ENCODE peak calls at places on chromosomes 7 and 10, in seven cellular contexts. J is GM23338, L is testis, X is heart left ventricle, T is uterus, W is PC-9, K is tibial artery. R is an unnamed sample. For H3K36me3 and H3K4me1, the result is how much of the 10 kb centered on the place peaks cover.

GRCh38 chr10:6218692-6219493 is 16.2 kb downstream of the PFKFB3 start:
- DNase-seq in K (no peak), W (no peak), T (no peak), J (no peak), L (no peak), X (no peak), R (peak)

GRCh38 chr10:31136951-31137885 is 105.6 kb upstream of the ZNF438 start:
- DNase-seq in L (no peak), J (no peak), T (no peak), W (no peak), K (no peak), X (no peak), R (no peak)

GRCh38 chr7:18505870-18506460 is 10.4 kb downstream of the HDAC9 start:
- DNase-seq in J (no peak), X (no peak), T (no peak), W (peak), L (no peak), K (no peak), R (no peak)

GRCh38 chr10:88687853-88688467 is 18.1 kb upstream of the LIPK start:
- DNase-seq in L (no peak), W (no peak), J (peak), K (no peak), X (no peak), T (no peak), R (no peak)

GRCh38 chr7:140059288-140060242 is 3.2 kb downstream of the PARP12 start:
- DNase-seq in W (peak), T (peak), J (no peak), X (peak), L (peak), K (peak), R (peak)

GRCh38 chr7:71414490-71414889 is 282.5 kb downstream of the GALNT17 start:
- DNase-seq in X (peak), L (peak), J (no peak), T (no peak), W (no peak), K (no peak), R (no peak)

GRCh38 chr10:47282005-47282656 is 17.9 kb upstream of the GDF10 start:
- DNase-seq in K (no peak), J (no peak), W (no peak), L (no peak), T (no peak), X (no peak), R (no peak)

GRCh38 chr7:77649950-77650349 is 46.3 kb upstream of the RSBN1L start:
- DNase-seq in W (no peak), J (peak), T (no peak), X (no peak), L (no peak), K (no peak), R (no peak)

GRCh38 chr10:67533376-67533775 is 162.6 kb downstream of the CTNNA3 start:
- DNase-seq in T (no peak), J (no peak), W (no peak), X (no peak), L (no peak), K (no peak), R (no peak)

GRCh38 chr10:89644691-89644966 is 413 bp downstream of the PANK1 start:
- DNase-seq in W (no peak), T (no peak), J (no peak), K (no peak), X (peak), L (peak), R (peak)

GRCh38 chr10:63763744-63764143 is 242.5 kb downstream of the REEP3 start:
- DNase-seq in T (no peak), L (no peak), K (no peak), X (no peak), W (no peak), J (no peak), R (no peak)

GRCh38 chr7:44969701-44970494 is 8.9 kb downstream of the MYO1G start:
- DNase-seq in J (no peak), L (no peak), W (no peak), X (no peak), T (no peak), K (no peak), R (no peak)

GRCh38 chr7:123154231-123154860 is 45.4 kb downstream of the SLC13A1 start:
- DNase-seq in L (peak), X (peak), T (peak), W (peak), K (peak), J (peak), R (peak)

GRCh38 chr10:80529604-80530003 is 8.1 kb upstream of the SH2D4B start:
- DNase-seq in K (no peak), W (no peak), T (no peak), J (no peak), X (peak), L (no peak), R (no peak)

GRCh38 chr10:46524471-46525176 is 31.8 kb downstream of the GPRIN2 start:
- DNase-seq in X (no peak), J (no peak), W (peak), T (peak), K (peak), L (no peak), R (no peak)

GRCh38 chr7:23020742-23021401 is 6.9 kb upstream of the HYCC1 start:
- DNase-seq in T (peak), J (no peak), K (peak), W (peak), X (no peak), L (no peak), R (no peak)

GRCh38 chr7:51040777-51041176 is 258.1 kb upstream of the GRB10 start:
- DNase-seq in W (no peak), L (no peak), J (no peak), T (no peak), K (no peak), X (no peak), R (no peak)

GRCh38 chr7:42953989-42954388 is 21.8 kb downstream of the MRPL32 start:
- DNase-seq in K (no peak), T (no peak), W (no peak), J (no peak), X (no peak), L (no peak), R (no peak)

GRCh38 chr7:42342381-42342780 is 105.4 kb upstream of the GLI3 start:
- DNase-seq in K (no peak), L (no peak), T (no peak), W (no peak), X (no peak), J (no peak), R (no peak)

GRCh38 chr7:139842414-139843210 is 13.5 kb downstream of the TBXAS1 start:
- DNase-seq in T (no peak), L (no peak), X (no peak), J (no peak), W (no peak), K (no peak), R (no peak)

GRCh38 chr7:107258737-107259136 is 89.9 kb downstream of the HBP1 start:
- DNase-seq in T (no peak), J (peak), K (no peak), W (no peak), L (no peak), X (no peak), R (no peak)

GRCh38 chr7:55521543-55522267 is 50.6 kb downstream of the VOPP1 start:
- DNase-seq in T (no peak), K (no peak), W (no peak), J (peak), L (no peak), X (no peak), R (no peak)

GRCh38 chr10:132873395-132873794 is 69.0 kb downstream of the CFAP46 start:
- DNase-seq in L (peak), K (no peak), X (peak), T (no peak), J (no peak), W (no peak), R (no peak)
- H3K36me3 ChIP-seq in L (under half), K (under half), X (under half), T (under half), J (under half), W (under half), R (under half)

GRCh38 chr10:69470463-69471163 is 19.3 kb downstream of the TSPAN15 start:
- DNase-seq in L (no peak), T (no peak), X (no peak), K (no peak), W (no peak), J (no peak), R (no peak)
- H3K4me1 ChIP-seq in L (under half), T (under half), X (under half), K (under half), W (under half), J (under half), R (under half)

DNA sequence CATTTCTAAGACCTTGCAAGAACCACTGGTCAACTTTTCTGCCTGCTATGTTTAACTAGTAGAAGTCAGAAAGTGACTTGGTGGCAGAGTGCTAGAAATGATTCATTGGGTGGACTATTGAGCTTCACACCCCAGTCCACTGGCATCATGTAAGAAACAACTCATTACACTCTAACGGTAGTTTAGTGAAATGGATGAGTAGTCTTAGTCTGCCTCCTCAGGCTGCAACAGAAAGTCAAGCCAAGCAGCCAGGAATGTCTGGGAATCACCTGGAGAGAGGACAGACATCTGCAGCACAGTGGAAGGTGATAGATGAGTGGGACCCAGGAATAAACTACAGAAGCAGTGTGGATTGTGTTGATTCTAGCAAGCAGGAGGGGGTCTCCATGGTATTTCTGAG is 125.4 kb downstream of the AUTS2 start:
- DNase-seq in J (peak), W (no peak), T (no peak), X (no peak), L (no peak), K (no peak), R (no peak)
- TF ChIP-seq CTCF in J (peak), W (no peak), T (no peak), X (no peak), L (no peak), K (no peak), R (no peak)

GRCh38 chr10:132753596-132753995 is 32.4 kb downstream of the NKX6-2 start:
- DNase-seq in K (no peak), W (no peak), L (peak), X (no peak), J (no peak), T (no peak), R (no peak)

GRCh38 chr10:132756591-132756990 is 29.4 kb downstream of the NKX6-2 start:
- DNase-seq in W (no peak), T (no peak), L (no peak), K (no peak), X (no peak), J (no peak), R (no peak)

GRCh38 chr10:132757171-132757570 is 28.8 kb downstream of the NKX6-2 start:
- DNase-seq in K (no peak), J (no peak), X (no peak), T (no peak), W (no peak), L (no peak), R (no peak)

GRCh38 chr10:132754071-132754470 is 31.9 kb downstream of the NKX6-2 start:
- DNase-seq in X (no peak), K (no peak), L (no peak), J (no peak), W (no peak), T (no peak), R (no peak)

DNA sequence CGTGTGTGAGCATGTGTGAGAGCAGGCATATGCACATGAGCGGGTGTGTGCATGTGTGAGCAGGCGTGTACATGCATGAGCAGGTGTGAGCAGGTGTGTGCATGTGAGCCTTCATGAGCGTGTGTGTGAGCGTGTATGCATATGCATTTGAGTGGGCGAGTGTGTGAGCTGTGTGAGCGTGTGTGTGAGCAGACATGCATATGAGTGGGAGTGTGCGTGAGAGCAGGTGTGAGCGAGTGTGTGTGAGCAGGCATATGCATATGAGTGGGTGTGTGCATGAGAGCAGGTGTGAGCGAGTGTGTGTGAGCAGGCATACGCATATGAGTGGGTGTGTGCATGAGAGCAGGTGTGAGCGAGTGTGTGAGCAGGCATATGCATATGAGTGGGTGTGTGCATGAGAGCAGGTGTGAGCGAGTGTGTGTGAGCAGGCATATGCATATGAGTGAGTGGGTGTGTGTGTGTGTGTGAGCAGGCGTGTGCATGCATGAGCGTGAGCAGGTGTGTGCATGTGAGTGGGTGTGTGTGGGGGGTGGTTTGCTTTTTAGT is 30.7 kb downstream of the NKX6-2 start:
- DNase-seq in K (no peak), J (no peak), X (no peak), L (no peak), T (no peak), W (no peak), R (no peak)
- H3K36me3 ChIP-seq in K (half or more), J (under half), X (under half), L (under half), T (under half), W (under half), R (under half)

GRCh38 chr7:132608523-132608922 is 32.3 kb upstream of the PLXNA4 start:
- DNase-seq in W (no peak), X (no peak), K (no peak), J (no peak), L (no peak), T (no peak), R (no peak)

GRCh38 chr7:132607656-132608055 is 31.4 kb upstream of the PLXNA4 start:
- DNase-seq in L (no peak), K (no peak), J (no peak), T (no peak), W (no peak), X (no peak), R (no peak)

GRCh38 chr7:132609906-132610520 is 33.7 kb upstream of the PLXNA4 start:
- DNase-seq in L (no peak), X (no peak), J (no peak), T (no peak), K (no peak), W (no peak), R (no peak)

GRCh38 chr7:132611056-132611455 is 34.8 kb upstream of the PLXNA4 start:
- DNase-seq in K (no peak), W (no peak), L (no peak), T (no peak), J (no peak), X (no peak), R (no peak)

GRCh38 chr7:132609222-132609621 is 33.0 kb upstream of the PLXNA4 start:
- DNase-seq in T (no peak), W (no peak), J (no peak), K (no peak), X (no peak), L (no peak), R (no peak)
- H3K4me1 ChIP-seq in T (under half), W (under half), J (under half), K (under half), X (under half), L (under half), R (under half)

GRCh38 chr10:93073539-93074136 is at the start of gene CYP26A1:
- DNase-seq in X (no peak), W (no peak), L (no peak), J (peak), K (no peak), T (no peak), R (no peak)

GRCh38 chr10:93074137-93074596 is 474 bp downstream of the CYP26A1 start:
- DNase-seq in L (no peak), K (no peak), J (peak), W (no peak), T (no peak), X (no peak), R (no peak)

GRCh38 chr10:93072713-93073538 is 767 bp upstream of the CYP26A1 start:
- DNase-seq in X (no peak), K (no peak), T (no peak), J (peak), L (no peak), W (no peak), R (no peak)

GRCh38 chr10:93075369-93076221 is 1.9 kb downstream of the CYP26A1 start:
- DNase-seq in L (no peak), J (peak), X (no peak), W (no peak), T (no peak), K (no peak), R (no peak)

GRCh38 chr10:93074597-93075368 is 1.1 kb downstream of the CYP26A1 start:
- DNase-seq in J (peak), K (no peak), X (no peak), W (no peak), T (no peak), L (no peak), R (no peak)
- TF ChIP-seq CTCF in J (no peak), K (no peak), X (no peak), W (no peak), T (no peak), L (no peak), R (no peak)

DNA sequence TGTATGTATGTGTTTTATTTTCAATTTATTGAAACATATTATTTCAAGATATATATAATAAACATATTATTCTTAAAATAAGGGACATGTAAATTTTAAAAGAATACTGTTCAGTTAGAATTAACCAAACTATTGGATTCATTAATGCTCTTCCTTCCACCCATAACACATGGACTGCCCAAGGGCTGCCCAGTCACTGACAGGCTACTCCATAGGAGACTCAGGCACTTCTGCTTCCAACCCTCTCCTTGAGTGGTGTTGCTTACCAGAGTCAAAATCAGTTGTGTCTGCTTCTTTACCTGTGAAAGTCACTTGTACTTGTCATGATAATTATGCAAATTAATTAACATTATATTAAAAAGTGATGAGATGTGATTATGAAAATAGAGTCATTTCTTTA is 9.8 kb upstream of the GPR37 start:
- DNase-seq in K (no peak), W (no peak), L (no peak), J (no peak), X (no peak), T (no peak), R (no peak)
- H3K36me3 ChIP-seq in K (under half), W (under half), L (under half), J (under half), X (under half), T (under half), R (under half)

GRCh38 chr10:44280615-44281014 is 104.3 kb downstream of the CXCL12 start:
- DNase-seq in L (no peak), K (peak), W (no peak), T (peak), X (no peak), J (no peak), R (no peak)
- H3K4me1 ChIP-seq in L (under half), K (under half), W (under half), T (under half), X (under half), J (under half), R (under half)

DNA sequence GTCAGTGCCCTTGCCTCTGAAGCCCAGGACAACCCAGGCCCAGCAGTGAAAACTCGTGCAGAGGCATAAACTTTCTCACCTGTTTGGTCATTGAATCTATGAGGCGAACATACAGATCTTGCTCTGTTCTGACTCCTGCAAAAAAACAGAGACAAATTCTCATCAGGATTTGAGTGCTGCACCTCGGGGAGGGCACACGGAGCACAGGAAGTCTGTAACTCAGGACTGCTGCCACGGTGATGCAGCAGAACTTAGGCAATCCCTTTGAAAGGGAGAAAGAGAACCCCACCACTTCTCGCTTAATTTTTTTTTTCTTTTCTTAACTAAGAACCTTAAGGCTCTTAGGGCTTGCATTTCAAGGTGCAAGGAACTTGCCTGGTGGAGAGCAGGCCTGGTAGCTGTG is 2.0 kb downstream of the EBF3 start:
- DNase-seq in X (peak), W (no peak), K (no peak), L (no peak), J (no peak), T (peak), R (no peak)
- TF ChIP-seq CTCF in X (no peak), W (no peak), K (no peak), L (no peak), J (no peak), T (no peak), R (no peak)

GRCh38 chr7:5361446-5362155 is 62.0 kb downstream of the TNRC18 start:
- DNase-seq in J (no peak), X (no peak), K (no peak), W (no peak), T (no peak), L (no peak), R (no peak)

GRCh38 chr7:5360971-5361370 is 62.7 kb downstream of the TNRC18 start:
- DNase-seq in K (no peak), T (no peak), L (no peak), X (no peak), W (no peak), J (no peak), R (no peak)

GRCh38 chr7:5362466-5362865 is 61.2 kb downstream of the TNRC18 start:
- DNase-seq in L (no peak), W (no peak), K (no peak), T (no peak), J (no peak), X (no peak), R (no peak)

GRCh38 chr7:5360451-5360850 is 63.2 kb downstream of the TNRC18 start:
- DNase-seq in J (no peak), T (no peak), X (no peak), K (no peak), L (no peak), W (no peak), R (no peak)

DNA sequence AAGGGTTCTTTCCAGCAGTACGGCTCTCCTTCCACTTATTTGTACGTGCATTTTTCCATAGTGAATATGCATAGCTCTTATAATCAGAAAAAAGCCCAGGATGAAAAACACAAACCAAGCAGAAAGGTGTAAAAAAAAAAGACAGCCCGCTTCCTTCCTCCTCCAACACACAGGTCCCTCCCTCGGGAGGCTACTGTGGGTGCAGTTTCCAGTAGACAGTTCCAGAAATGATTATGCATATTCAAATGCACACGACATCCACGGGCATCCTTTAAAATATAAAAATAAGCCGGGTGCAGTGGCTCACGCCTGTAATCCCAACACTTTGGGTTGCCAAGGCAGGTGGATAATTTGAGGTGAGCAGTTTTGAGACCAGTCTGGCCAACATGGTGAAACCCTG is 59.9 kb downstream of the TNRC18 start:
- DNase-seq in L (no peak), K (no peak), X (no peak), W (no peak), T (no peak), J (no peak), R (no peak)
- H3K36me3 ChIP-seq in L (under half), K (half or more), X (under half), W (under half), T (under half), J (under half), R (under half)